ENCODE peak calls at places on chromosomes 16 and 17, in eight cellular contexts. One of them, this sample, is unnamed.

GRCh38 chr16:52740333-52740732 is 193.4 kb upstream of the TOX3 start:
- DNase-seq in GM06990: no peak
- DNase-seq in Panc1: no peak
- DNase-seq in stomach: no peak
- DNase-seq in adrenal gland: no peak
- DNase-seq in body of pancreas: no peak
- DNase-seq in tibial nerve: no peak
- DNase-seq in cardiac muscle cell: no peak
- DNase-seq in this sample: no peak

GRCh38 chr16:1082266-1082951 is 9.9 kb downstream of the SSTR5 start:
- DNase-seq in GM06990: no peak
- DNase-seq in adrenal gland: no peak
- DNase-seq in Panc1: no peak
- DNase-seq in stomach: no peak
- DNase-seq in cardiac muscle cell: peak; percentile 48
- DNase-seq in tibial nerve: no peak
- DNase-seq in body of pancreas: no peak
- DNase-seq in this sample: no peak

GRCh38 chr17:11986179-11986938 is 10.9 kb downstream of the ZNF18 start:
- DNase-seq in Panc1: no peak
- DNase-seq in body of pancreas: no peak
- DNase-seq in cardiac muscle cell: peak; percentile 3
- DNase-seq in adrenal gland: no peak
- DNase-seq in stomach: no peak
- DNase-seq in tibial nerve: peak; percentile 27
- DNase-seq in GM06990: no peak
- DNase-seq in this sample: no peak

GRCh38 chr16:46920402-46921068 is 36.4 kb downstream of the GPT2 start:
- DNase-seq in stomach: peak; percentile 95
- DNase-seq in GM06990: no peak
- DNase-seq in adrenal gland: peak; percentile 38
- DNase-seq in tibial nerve: no peak
- DNase-seq in Panc1: no peak
- DNase-seq in cardiac muscle cell: no peak
- DNase-seq in body of pancreas: peak; percentile 94
- DNase-seq in this sample: no peak

GRCh38 chr16:64051826-64052225 is 1070.0 kb downstream of the CDH11 start:
- DNase-seq in adrenal gland: no peak
- DNase-seq in body of pancreas: no peak
- DNase-seq in tibial nerve: no peak
- DNase-seq in Panc1: peak; percentile 4
- DNase-seq in stomach: no peak
- DNase-seq in cardiac muscle cell: peak; percentile 38
- DNase-seq in GM06990: no peak
- DNase-seq in this sample: no peak

GRCh38 chr17:44766409-44767038 is 7.7 kb downstream of the ADAM11 start:
- DNase-seq in stomach: no peak
- DNase-seq in tibial nerve: no peak
- DNase-seq in adrenal gland: no peak
- DNase-seq in body of pancreas: no peak
- DNase-seq in GM06990: no peak
- DNase-seq in cardiac muscle cell: no peak
- DNase-seq in Panc1: no peak
- DNase-seq in this sample: no peak

GRCh38 chr16:59878479-59878878 is 1144.4 kb upstream of the GOT2 start:
- DNase-seq in body of pancreas: peak; percentile 14
- DNase-seq in stomach: peak; percentile 61
- DNase-seq in cardiac muscle cell: peak; percentile 16
- DNase-seq in GM06990: no peak
- DNase-seq in Panc1: peak; percentile 2
- DNase-seq in adrenal gland: no peak
- DNase-seq in tibial nerve: no peak
- DNase-seq in this sample: no peak

GRCh38 chr17:82314012-82314720 is 3.2 kb downstream of the CD7 start:
- DNase-seq in body of pancreas: no peak
- DNase-seq in GM06990: no peak
- DNase-seq in Panc1: no peak
- DNase-seq in tibial nerve: no peak
- DNase-seq in stomach: no peak
- DNase-seq in cardiac muscle cell: no peak
- DNase-seq in adrenal gland: no peak
- DNase-seq in this sample: no peak

GRCh38 chr17:75619506-75620431 is 13.5 kb upstream of the SMIM5 start:
- DNase-seq in body of pancreas: peak; percentile 45
- DNase-seq in stomach: no peak
- DNase-seq in tibial nerve: no peak
- DNase-seq in adrenal gland: no peak
- DNase-seq in cardiac muscle cell: peak; percentile 50
- DNase-seq in Panc1: no peak
- DNase-seq in GM06990: no peak
- DNase-seq in this sample: peak; percentile 64

GRCh38 chr17:2042355-2042929 is 620 bp downstream of the OVCA2 start:
- DNase-seq in tibial nerve: no peak
- DNase-seq in GM06990: no peak
- DNase-seq in cardiac muscle cell: peak; percentile 68
- DNase-seq in stomach: no peak
- DNase-seq in body of pancreas: no peak
- DNase-seq in Panc1: no peak
- DNase-seq in adrenal gland: peak; percentile 39
- DNase-seq in this sample: no peak

GRCh38 chr17:57527437-57528083 is 217.5 kb downstream of the CCDC182 start:
- DNase-seq in stomach: no peak
- DNase-seq in Panc1: no peak
- DNase-seq in GM06990: no peak
- DNase-seq in cardiac muscle cell: no peak
- DNase-seq in adrenal gland: no peak
- DNase-seq in tibial nerve: no peak
- DNase-seq in body of pancreas: no peak
- DNase-seq in this sample: peak; percentile 48

GRCh38 chr17:81128338-81128737 is 37.0 kb upstream of the PVALEF start:
- DNase-seq in tibial nerve: no peak
- DNase-seq in cardiac muscle cell: no peak
- DNase-seq in adrenal gland: no peak
- DNase-seq in body of pancreas: no peak
- DNase-seq in Panc1: no peak
- DNase-seq in stomach: no peak
- DNase-seq in GM06990: no peak
- DNase-seq in this sample: no peak

GRCh38 chr16:9000664-9001063 is 37.0 kb upstream of the USP7 start:
- DNase-seq in GM06990: no peak
- DNase-seq in body of pancreas: no peak
- DNase-seq in cardiac muscle cell: no peak
- DNase-seq in adrenal gland: no peak
- DNase-seq in Panc1: no peak
- DNase-seq in stomach: no peak
- DNase-seq in tibial nerve: no peak
- DNase-seq in this sample: no peak

GRCh38 chr17:57256708-57257112 is 387 bp downstream of the MSI2 start:
- DNase-seq in cardiac muscle cell: peak; percentile 29
- DNase-seq in stomach: no peak
- DNase-seq in Panc1: no peak
- DNase-seq in body of pancreas: peak; percentile 45
- DNase-seq in adrenal gland: peak; percentile 60
- DNase-seq in GM06990: peak; percentile 59
- DNase-seq in tibial nerve: no peak
- DNase-seq in this sample: no peak

GRCh38 chr17:80292557-80292956 is 31.9 kb downstream of the RNF213 start:
- DNase-seq in stomach: no peak
- DNase-seq in body of pancreas: no peak
- DNase-seq in adrenal gland: no peak
- DNase-seq in Panc1: no peak
- DNase-seq in GM06990: no peak
- DNase-seq in tibial nerve: no peak
- DNase-seq in cardiac muscle cell: no peak
- DNase-seq in this sample: no peak

GRCh38 chr17:15169676-15170075 is 95.5 kb downstream of the PMP22 start:
- DNase-seq in body of pancreas: no peak
- DNase-seq in cardiac muscle cell: no peak
- DNase-seq in stomach: no peak
- DNase-seq in tibial nerve: no peak
- DNase-seq in adrenal gland: no peak
- DNase-seq in Panc1: no peak
- DNase-seq in GM06990: no peak
- DNase-seq in this sample: no peak

GRCh38 chr17:50918933-50919296 is 52.8 kb upstream of the TOB1 start:
- DNase-seq in body of pancreas: no peak
- DNase-seq in stomach: peak; percentile 62
- DNase-seq in GM06990: no peak
- DNase-seq in tibial nerve: no peak
- DNase-seq in cardiac muscle cell: no peak
- DNase-seq in Panc1: no peak
- DNase-seq in adrenal gland: no peak
- DNase-seq in this sample: peak; percentile 41

GRCh38 chr16:48215738-48216137 is 28.4 kb upstream of the LONP2 start:
- DNase-seq in GM06990: no peak
- DNase-seq in cardiac muscle cell: no peak
- DNase-seq in Panc1: no peak
- DNase-seq in stomach: no peak
- DNase-seq in adrenal gland: no peak
- DNase-seq in tibial nerve: no peak
- DNase-seq in body of pancreas: no peak
- DNase-seq in this sample: no peak

GRCh38 chr17:57721967-57722703 is 23.0 kb downstream of the CCDC182 start:
- DNase-seq in Panc1: no peak
- DNase-seq in stomach: no peak
- DNase-seq in body of pancreas: no peak
- DNase-seq in GM06990: no peak
- DNase-seq in cardiac muscle cell: no peak
- DNase-seq in tibial nerve: no peak
- DNase-seq in adrenal gland: no peak
- DNase-seq in this sample: no peak

GRCh38 chr17:28726912-28727726 is 1.1 kb upstream of the TLCD1 start:
- DNase-seq in body of pancreas: peak; percentile 95
- DNase-seq in stomach: peak; percentile 96
- DNase-seq in cardiac muscle cell: peak; percentile 96
- DNase-seq in tibial nerve: peak; percentile 92
- DNase-seq in GM06990: peak; percentile 90
- DNase-seq in Panc1: no peak
- DNase-seq in adrenal gland: peak; percentile 93
- DNase-seq in this sample: peak; percentile 87

GRCh38 chr17:69961488-69962145 is 113.4 kb upstream of the KCNJ16 start:
- DNase-seq in GM06990: no peak
- DNase-seq in adrenal gland: no peak
- DNase-seq in body of pancreas: no peak
- DNase-seq in cardiac muscle cell: no peak
- DNase-seq in Panc1: no peak
- DNase-seq in tibial nerve: peak; percentile 12
- DNase-seq in stomach: peak; percentile 26
- DNase-seq in this sample: no peak

GRCh38 chr17:75611746-75612437 is 21.3 kb upstream of the SMIM5 start:
- DNase-seq in body of pancreas: no peak
- DNase-seq in Panc1: no peak
- DNase-seq in adrenal gland: no peak
- DNase-seq in stomach: no peak
- DNase-seq in tibial nerve: no peak
- DNase-seq in GM06990: no peak
- DNase-seq in cardiac muscle cell: no peak
- DNase-seq in this sample: no peak

GRCh38 chr17:51857052-51857593 is 301.4 kb downstream of the CA10 start:
- DNase-seq in GM06990: no peak
- DNase-seq in stomach: no peak
- DNase-seq in cardiac muscle cell: no peak
- DNase-seq in adrenal gland: no peak
- DNase-seq in Panc1: no peak
- DNase-seq in body of pancreas: no peak
- DNase-seq in tibial nerve: no peak
- DNase-seq in this sample: no peak

GRCh38 chr17:60165223-60165622 is 15.4 kb downstream of the CA4 start:
- DNase-seq in body of pancreas: no peak
- DNase-seq in cardiac muscle cell: no peak
- DNase-seq in GM06990: no peak
- DNase-seq in stomach: no peak
- DNase-seq in Panc1: no peak
- DNase-seq in adrenal gland: no peak
- DNase-seq in tibial nerve: no peak
- DNase-seq in this sample: peak; percentile 9
- TF ChIP-seq CTCF in body of pancreas: no peak
- TF ChIP-seq CTCF in cardiac muscle cell: no peak
- TF ChIP-seq CTCF in GM06990: no peak
- TF ChIP-seq CTCF in stomach: no peak
- TF ChIP-seq CTCF in Panc1: no peak
- TF ChIP-seq CTCF in adrenal gland: no peak
- TF ChIP-seq CTCF in tibial nerve: no peak
- TF ChIP-seq CTCF in this sample: no peak

DNA sequence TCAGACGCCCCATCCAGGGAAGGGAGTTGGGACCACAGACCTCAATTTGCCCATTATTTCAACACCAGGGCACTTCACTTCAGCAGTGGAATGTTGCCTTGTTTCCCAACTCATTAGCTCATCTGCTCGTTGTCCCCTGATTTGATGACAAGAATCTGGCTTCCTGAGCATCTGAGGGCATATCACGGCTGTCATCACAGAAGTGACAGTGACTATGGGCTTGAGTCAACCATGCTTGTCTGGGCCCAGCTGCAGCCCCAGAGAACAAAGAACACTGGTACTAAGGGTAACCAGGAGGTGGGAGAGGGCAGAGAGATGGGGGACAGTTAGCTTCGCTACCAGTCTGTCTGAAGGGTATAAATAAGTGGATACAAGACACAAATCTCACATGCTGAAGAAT is 266.0 kb upstream of the SDK2 start:
- DNase-seq in Panc1: no peak
- DNase-seq in tibial nerve: no peak
- DNase-seq in adrenal gland: no peak
- DNase-seq in stomach: no peak
- DNase-seq in GM06990: no peak
- DNase-seq in cardiac muscle cell: no peak
- DNase-seq in body of pancreas: no peak
- DNase-seq in this sample: peak; percentile 1
- TF ChIP-seq CTCF in Panc1: no peak
- TF ChIP-seq CTCF in tibial nerve: no peak
- TF ChIP-seq CTCF in adrenal gland: no peak
- TF ChIP-seq CTCF in stomach: no peak
- TF ChIP-seq CTCF in GM06990: no peak
- TF ChIP-seq CTCF in cardiac muscle cell: no peak
- TF ChIP-seq CTCF in body of pancreas: no peak
- TF ChIP-seq CTCF in this sample: no peak

DNA sequence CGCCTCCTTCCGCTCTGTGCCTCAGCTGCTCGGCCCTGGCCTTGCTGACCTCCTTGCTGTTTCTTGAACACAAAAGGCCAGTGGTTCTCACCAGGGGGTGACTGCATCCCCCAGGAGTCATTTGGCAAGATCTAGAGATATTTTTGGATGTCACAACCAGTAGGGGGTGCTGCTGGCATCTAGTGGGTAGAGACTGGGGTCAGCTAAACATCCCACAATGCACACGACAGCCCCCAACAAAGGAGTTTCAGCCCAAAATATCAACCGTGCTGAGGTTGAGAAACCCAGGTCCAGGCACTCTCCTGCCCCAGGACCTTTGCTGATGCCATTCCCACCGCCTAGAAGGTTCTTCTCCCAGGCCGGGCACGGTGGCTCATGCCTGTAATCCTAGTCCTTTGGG is 39.7 kb downstream of the ABCC6 start:
- DNase-seq in Panc1: no peak
- DNase-seq in body of pancreas: no peak
- DNase-seq in GM06990: no peak
- DNase-seq in tibial nerve: no peak
- DNase-seq in stomach: no peak
- DNase-seq in cardiac muscle cell: no peak
- DNase-seq in adrenal gland: no peak
- DNase-seq in this sample: no peak
- TF ChIP-seq CTCF in Panc1: peak; percentile 38
- TF ChIP-seq CTCF in body of pancreas: no peak
- TF ChIP-seq CTCF in GM06990: peak; percentile 43
- TF ChIP-seq CTCF in tibial nerve: no peak
- TF ChIP-seq CTCF in stomach: no peak
- TF ChIP-seq CTCF in cardiac muscle cell: peak; percentile 24
- TF ChIP-seq CTCF in adrenal gland: no peak
- TF ChIP-seq CTCF in this sample: no peak

GRCh38 chr16:88716201-88716600 is 9.9 kb downstream of the CTU2 start:
- DNase-seq in GM06990: no peak
- DNase-seq in stomach: no peak
- DNase-seq in body of pancreas: no peak
- DNase-seq in tibial nerve: no peak
- DNase-seq in cardiac muscle cell: no peak
- DNase-seq in Panc1: no peak
- DNase-seq in adrenal gland: no peak
- DNase-seq in this sample: no peak
- TF ChIP-seq CTCF in GM06990: no peak
- TF ChIP-seq CTCF in stomach: no peak
- TF ChIP-seq CTCF in body of pancreas: no peak
- TF ChIP-seq CTCF in tibial nerve: no peak
- TF ChIP-seq CTCF in cardiac muscle cell: no peak
- TF ChIP-seq CTCF in Panc1: no peak
- TF ChIP-seq CTCF in adrenal gland: no peak
- TF ChIP-seq CTCF in this sample: no peak